ENCODE peak calls at places on chromosomes 13 and 19, in six cellular contexts. M is heart right ventricle, V is BE2C, R is transverse colon, S is pancreas, J is stomach. T is an unnamed sample.

GRCh38 chr13:30355405-30355741 is 48.0 kb upstream of the KATNAL1 start:
- DNase-seq in M (peak; percentile 37), V (peak; percentile 72), R (no peak), S (no peak), J (peak; percentile 45), T (no peak)

GRCh38 chr13:59747529-59747928 is 416.2 kb downstream of the DIAPH3 start:
- DNase-seq in M (no peak), V (no peak), R (no peak), S (no peak), J (no peak), T (no peak)

GRCh38 chr13:27334774-27335490 is 64.3 kb downstream of the RASL11A start:
- DNase-seq in M (no peak), V (no peak), R (no peak), S (no peak), J (no peak), T (no peak)

GRCh38 chr13:61156753-61157152 is 258.9 kb downstream of the PCDH20 start:
- DNase-seq in M (no peak), V (no peak), R (no peak), S (no peak), J (no peak), T (no peak)

GRCh38 chr19:34662919-34663318 is 14.0 kb downstream of the SCGB2B2 start:
- DNase-seq in M (no peak), V (peak; percentile 45), R (no peak), S (no peak), J (no peak), T (no peak)

GRCh38 chr19:32172761-32173160 is 172.6 kb upstream of the ZNF507 start:
- DNase-seq in M (no peak), V (no peak), R (no peak), S (no peak), J (no peak), T (no peak)

GRCh38 chr13:21616880-21617279 is 12.9 kb upstream of the MICU2 start:
- DNase-seq in M (no peak), V (no peak), R (peak; percentile 30), S (no peak), J (no peak), T (no peak)

GRCh38 chr13:57725480-57725879 is 93.9 kb downstream of the PCDH17 start:
- DNase-seq in M (no peak), V (no peak), R (no peak), S (no peak), J (no peak), T (no peak)

GRCh38 chr13:108376308-108376707 is 106.8 kb downstream of the TNFSF13B start:
- DNase-seq in M (no peak), V (no peak), R (no peak), S (no peak), J (no peak), T (no peak)

GRCh38 chr13:110415669-110416068 is 108.6 kb downstream of the COL4A2 start:
- DNase-seq in M (no peak), V (no peak), R (no peak), S (no peak), J (no peak), T (no peak)

GRCh38 chr13:111636271-111636670 is 315.8 kb downstream of the TEX29 start:
- DNase-seq in M (no peak), V (no peak), R (no peak), S (no peak), J (no peak), T (no peak)

GRCh38 chr19:12834418-12834943 is at the start of gene RTBDN:
- DNase-seq in M (no peak), V (no peak), R (no peak), S (no peak), J (no peak), T (no peak)

GRCh38 chr13:21676611-21677021 is 5.7 kb downstream of the FGF9 start:
- DNase-seq in M (no peak), V (no peak), R (peak; percentile 42), S (no peak), J (peak; percentile 41), T (no peak)

GRCh38 chr13:76764429-76764828 is 121.8 kb downstream of the KCTD12 start:
- DNase-seq in M (peak; percentile 32), V (no peak), R (peak; percentile 16), S (no peak), J (no peak), T (no peak)

GRCh38 chr19:35904312-35905068 is 2.2 kb downstream of the HCST start:
- DNase-seq in M (no peak), V (no peak), R (no peak), S (no peak), J (no peak), T (no peak)

GRCh38 chr13:114065141-114065925 is 67.1 kb downstream of the RASA3 start:
- DNase-seq in M (peak; percentile 82), V (peak; percentile 92), R (peak; percentile 80), S (peak; percentile 89), J (peak; percentile 79), T (peak; percentile 90)

GRCh38 chr19:6271251-6271650 is 8.5 kb downstream of the MLLT1 start:
- DNase-seq in M (no peak), V (no peak), R (no peak), S (no peak), J (no peak), T (peak; percentile 69)

GRCh38 chr13:49218493-49219051 is 1.6 kb upstream of the MLNR start:
- DNase-seq in M (no peak), V (no peak), R (no peak), S (peak; percentile 33), J (no peak), T (no peak)

GRCh38 chr13:49220856-49221614 is 897 bp downstream of the MLNR start:
- DNase-seq in M (peak; percentile 16), V (no peak), R (no peak), S (peak; percentile 48), J (no peak), T (no peak)

GRCh38 chr13:49219647-49220034 is 497 bp upstream of the MLNR start:
- DNase-seq in M (no peak), V (no peak), R (peak; percentile 36), S (no peak), J (no peak), T (no peak)

GRCh38 chr13:49217962-49218492 is 2.1 kb upstream of the MLNR start:
- DNase-seq in M (no peak), V (no peak), R (no peak), S (no peak), J (no peak), T (no peak)

DNA sequence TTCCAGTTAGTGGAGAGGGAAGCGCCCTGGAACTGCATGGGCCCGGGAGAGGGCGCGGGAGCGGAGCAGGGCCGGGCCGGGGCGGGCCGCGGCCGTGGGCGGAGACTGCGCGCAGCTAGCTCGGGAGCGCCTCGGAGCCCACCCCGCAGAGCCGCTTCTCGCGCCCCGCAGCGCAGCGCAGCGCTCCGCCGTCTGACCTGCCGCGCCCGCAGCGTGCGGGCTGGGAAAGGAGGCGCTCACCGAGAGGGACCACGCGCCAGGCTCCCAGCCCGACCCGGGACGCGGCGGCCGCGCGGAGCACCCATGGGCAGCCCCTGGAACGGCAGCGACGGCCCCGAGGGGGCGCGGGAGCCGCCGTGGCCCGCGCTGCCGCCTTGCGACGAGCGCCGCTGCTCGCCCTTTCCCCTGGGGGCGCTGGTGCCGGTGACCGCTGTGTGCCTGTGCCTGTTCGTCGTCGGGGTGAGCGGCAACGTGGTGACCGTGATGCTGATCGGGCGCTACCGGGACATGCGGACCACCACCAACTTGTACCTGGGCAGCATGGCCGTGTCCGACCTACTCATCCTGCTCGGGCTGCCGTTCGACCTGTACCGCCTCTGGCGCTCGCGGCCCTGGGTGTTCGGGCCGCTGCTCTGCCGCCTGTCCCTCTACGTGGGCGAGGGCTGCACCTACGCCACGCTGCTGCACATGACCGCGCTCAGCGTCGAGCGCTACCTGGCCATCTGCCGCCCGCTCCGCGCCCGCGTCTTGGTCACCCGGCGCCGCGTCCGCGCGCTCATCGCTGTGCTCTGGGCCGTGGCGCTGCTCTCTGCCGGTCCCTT is at the start of gene MLNR:
- DNase-seq in M (peak; percentile 31), V (peak; percentile 71), R (no peak), S (peak; percentile 72), J (no peak), T (no peak)
- H3K27me3 ChIP-seq in M (peaks cover 51% of the 10 kb centered on the region), V (peaks cover 46% of the 10 kb centered on the region), R (peaks cover 76% of the 10 kb centered on the region), S (no peaks in the 10 kb centered on the region), J (peaks cover 57% of the 10 kb centered on the region), T (no peaks in the 10 kb centered on the region)

GRCh38 chr19:18481505-18482222 is 40.2 kb downstream of the ELL start:
- DNase-seq in M (no peak), V (no peak), R (no peak), S (no peak), J (no peak), T (no peak)

GRCh38 chr19:18477974-18478373 is 40.0 kb upstream of the ISYNA1 start:
- DNase-seq in M (no peak), V (no peak), R (no peak), S (no peak), J (no peak), T (no peak)

GRCh38 chr19:18477042-18477760 is 39.3 kb upstream of the ISYNA1 start:
- DNase-seq in M (no peak), V (no peak), R (no peak), S (no peak), J (no peak), T (no peak)

GRCh38 chr19:18478545-18479311 is 40.8 kb upstream of the ISYNA1 start:
- DNase-seq in M (peak; percentile 71), V (peak; percentile 51), R (peak; percentile 76), S (no peak), J (peak; percentile 70), T (peak; percentile 70)

DNA sequence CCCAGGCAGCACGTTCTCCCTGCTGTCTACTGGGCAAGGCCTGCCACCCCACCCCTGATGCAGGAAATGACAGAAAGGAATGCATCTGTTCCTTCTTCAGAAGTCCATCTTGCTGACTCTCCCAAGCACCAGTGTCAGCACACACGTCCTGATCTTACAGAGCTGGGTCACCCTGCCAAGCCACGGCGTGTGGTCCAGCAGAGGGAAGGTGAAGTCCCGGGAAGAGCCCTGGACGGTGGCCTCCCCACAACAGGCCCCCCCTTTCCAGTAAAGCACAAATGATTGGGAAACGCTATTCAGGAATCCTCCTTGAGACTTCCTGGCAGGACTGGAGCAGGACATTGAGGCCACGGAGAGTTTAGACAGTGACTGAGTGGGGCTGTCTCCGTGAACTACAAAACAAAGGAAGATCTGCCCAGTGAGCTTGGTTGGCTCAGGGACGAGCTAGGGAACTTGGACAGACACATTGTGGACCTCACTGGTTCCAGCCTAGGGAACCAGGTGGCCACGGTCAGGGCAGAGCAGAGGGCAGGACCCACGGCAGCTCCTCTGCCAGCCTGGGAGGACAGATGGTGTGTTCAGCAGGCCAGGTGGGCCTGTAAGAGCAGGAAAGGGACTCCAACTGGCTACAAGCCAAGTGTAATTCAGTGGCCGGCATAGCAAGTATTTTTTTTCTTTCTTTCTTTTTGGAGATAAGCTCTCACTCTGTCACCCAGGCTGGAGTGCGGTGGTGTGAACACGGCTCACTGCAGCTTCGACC is 41.7 kb downstream of the ELL start:
- DNase-seq in M (no peak), V (no peak), R (peak; percentile 68), S (no peak), J (peak; percentile 49), T (no peak)
- H3K4me1 ChIP-seq in M (peaks cover 64% of the 10 kb centered on the region), V (peaks cover 17% of the 10 kb centered on the region), R (peaks cover 56% of the 10 kb centered on the region), S (peaks cover 6% of the 10 kb centered on the region), J (peaks cover 77% of the 10 kb centered on the region), T (peaks cover 23% of the 10 kb centered on the region)

DNA sequence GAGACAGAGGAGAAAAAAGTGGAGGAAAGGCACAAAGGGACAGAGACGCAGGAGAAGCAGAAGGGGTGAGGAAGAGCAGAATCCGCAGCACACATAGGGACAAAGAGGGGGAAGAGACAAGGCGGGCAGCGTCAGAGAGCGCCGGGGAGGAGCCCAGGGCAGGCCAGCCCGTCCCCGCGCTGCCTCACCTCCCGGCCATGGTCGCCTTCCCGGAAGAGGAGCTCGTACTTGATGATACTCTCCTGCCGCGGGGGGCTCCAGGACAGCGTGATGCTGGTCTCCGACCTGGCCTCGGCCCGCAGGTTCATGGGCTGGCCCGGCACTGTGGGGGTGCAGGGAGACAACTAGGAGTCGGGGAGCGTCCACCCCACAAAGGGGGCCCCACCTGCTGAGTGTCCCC is 100.6 kb downstream of the PTPRS start:
- DNase-seq in M (no peak), V (no peak), R (no peak), S (peak; percentile 62), J (no peak), T (no peak)
- H3K27me3 ChIP-seq in M (no peaks in the 10 kb centered on the region), V (no peaks in the 10 kb centered on the region), R (no peaks in the 10 kb centered on the region), S (no peaks in the 10 kb centered on the region), J (no peaks in the 10 kb centered on the region), T (no peaks in the 10 kb centered on the region)

GRCh38 chr19:2170219-2170618 is 6.5 kb downstream of the DOT1L start:
- DNase-seq in M (no peak), V (peak; percentile 44), R (no peak), S (no peak), J (no peak), T (no peak)
- H3K4me1 ChIP-seq in M (peaks cover 91% of the 10 kb centered on the region), V (peaks cover 45% of the 10 kb centered on the region), R (peaks cover 64% of the 10 kb centered on the region), S (peaks cover 60% of the 10 kb centered on the region), J (peaks cover 90% of the 10 kb centered on the region), T (peaks cover 48% of the 10 kb centered on the region)

T was measured in ovary.